ENCODE peak calls at places on chromosomes 1 and 21, in five cellular contexts. F is AG09319; D is thoracic aorta; J is activated naive CD8-positive, alpha-beta T cell treated with anti-CD3 and anti-CD28 coated beads, Interleukin-2, amount 50 U/mL, for 24 hours; C is breast epithelium. R is an unnamed sample.

GRCh38 chr1:12556368-12556930 is 61.6 kb downstream of the DHRS3 start:
- DNase-seq in F (peak), D (no peak), J (no peak), C (peak), R (no peak)

GRCh38 chr1:184558691-184559090 is 171.9 kb downstream of the C1orf21 start:
- DNase-seq in F (no peak), D (no peak), J (no peak), C (no peak), R (no peak)

GRCh38 chr1:185045793-185046441 is 559 bp downstream of the RNF2 start:
- DNase-seq in F (no peak), D (no peak), J (peak), C (no peak), R (peak)

GRCh38 chr1:115440733-115441132 is 102.7 kb upstream of the NGF start:
- DNase-seq in F (no peak), D (no peak), J (no peak), C (no peak), R (no peak)

GRCh38 chr1:168643152-168643551 is 66.7 kb downstream of the XCL1 start:
- DNase-seq in F (no peak), D (no peak), J (no peak), C (no peak), R (no peak)

GRCh38 chr1:170661646-170662411 is 2.1 kb upstream of the PRRX1 start:
- DNase-seq in F (no peak), D (no peak), J (no peak), C (no peak), R (no peak)

GRCh38 chr1:2468540-2468939 is 7.5 kb upstream of the PLCH2 start:
- DNase-seq in F (no peak), D (no peak), J (no peak), C (no peak), R (no peak)

GRCh38 chr21:21851657-21852056 is 853.4 kb downstream of the NCAM2 start:
- DNase-seq in F (no peak), D (no peak), J (no peak), C (no peak), R (no peak)

GRCh38 chr1:39896909-39897685 is 4.6 kb downstream of the MYCL start:
- DNase-seq in F (no peak), D (no peak), J (no peak), C (no peak), R (no peak)

GRCh38 chr1:77538956-77539509 is 143.4 kb downstream of the ZZZ3 start:
- DNase-seq in F (peak), D (no peak), J (no peak), C (no peak), R (peak)

GRCh38 chr1:97680460-97680859 is 240.4 kb downstream of the DPYD start:
- DNase-seq in F (no peak), D (no peak), J (no peak), C (no peak), R (no peak)

GRCh38 chr1:50417487-50417886 is 5.8 kb downstream of the DMRTA2 start:
- DNase-seq in F (no peak), D (no peak), J (no peak), C (no peak), R (no peak)

GRCh38 chr1:92877081-92877711 is 45.4 kb downstream of the RPL5 start:
- DNase-seq in F (no peak), D (no peak), J (no peak), C (no peak), R (no peak)

GRCh38 chr1:18886003-18886335 is 16.4 kb downstream of the ALDH4A1 start:
- DNase-seq in F (no peak), D (no peak), J (no peak), C (no peak), R (no peak)

GRCh38 chr1:951364-951763 is 7.7 kb downstream of the NOC2L start:
- DNase-seq in F (no peak), D (no peak), J (no peak), C (no peak), R (no peak)

GRCh38 chr1:89974701-89975470 is 20.0 kb upstream of the ZNF326 start:
- DNase-seq in F (peak), D (no peak), J (no peak), C (no peak), R (no peak)

GRCh38 chr1:99170516-99170915 is 93.8 kb upstream of the PLPPR4 start:
- DNase-seq in F (no peak), D (no peak), J (no peak), C (no peak), R (no peak)

GRCh38 chr1:180269848-180270766 is 40.0 kb downstream of the LHX4 start:
- DNase-seq in F (no peak), D (no peak), J (no peak), C (no peak), R (no peak)

GRCh38 chr1:66553846-66554245 is 19.9 kb downstream of the SGIP1 start:
- DNase-seq in F (no peak), D (no peak), J (no peak), C (no peak), R (no peak)

GRCh38 chr21:35207322-35207721 is 158.2 kb upstream of the RUNX1 start:
- DNase-seq in F (no peak), D (no peak), J (no peak), C (no peak), R (no peak)

GRCh38 chr1:63124666-63125191 is 197.6 kb upstream of the FOXD3 start:
- DNase-seq in F (peak), D (no peak), J (no peak), C (no peak), R (no peak)